ENCODE peak calls at places on chromosomes 13 and 19, in ten cellular contexts. Z is stimulated activated CD8-positive, alpha-beta memory T cell treated with anti-CD3 and anti-CD28 coated beads, Interleukin-4, amount 100 ng/mL, for 1 hour; P is Right ventricle myocardium superior; S is activated CD4-positive, alpha-beta T cell treated with anti-CD3 and anti-CD28 coated beads for 48 hours; I is fibroblast of lung; R is adrenal gland; Y is fibroblast of pulmonary artery; X is psoas muscle; F is AG08395; G is activated T-helper 1 cell treated with anti-CD3 and anti-CD28 coated beads, Interleukin-2, amount 50 U/mL, for 16 hours. N is an unnamed sample.

GRCh38 chr19:40521276-40521675 is 54.5 kb downstream of the SPTBN4 start:
- DNase-seq in Z (no peak), P (no peak), S (peak; percentile 12), I (no peak), R (no peak), Y (peak; percentile 51), X (no peak), F (no peak), G (no peak), N (no peak)

GRCh38 chr13:110812111-110812868 is 98.8 kb downstream of the ING1 start:
- DNase-seq in Z (no peak), P (no peak), S (no peak), I (peak; percentile 25), R (no peak), Y (peak; percentile 40), X (no peak), F (no peak), G (no peak), N (no peak)

GRCh38 chr19:55087542-55087935 is 11.9 kb downstream of the EPS8L1 start:
- DNase-seq in Z (no peak), P (no peak), S (no peak), I (peak; percentile 16), R (no peak), Y (peak; percentile 26), X (no peak), F (peak; percentile 52), G (no peak), N (no peak)

GRCh38 chr13:94707400-94708021 is 4.8 kb downstream of the SOX21 start:
- DNase-seq in Z (no peak), P (no peak), S (peak; percentile 17), I (no peak), R (no peak), Y (no peak), X (no peak), F (no peak), G (no peak), N (no peak)

GRCh38 chr13:48431987-48432615 is 19.2 kb upstream of the LPAR6 start:
- DNase-seq in Z (no peak), P (no peak), S (no peak), I (peak; percentile 41), R (no peak), Y (peak; percentile 53), X (no peak), F (peak; percentile 54), G (no peak), N (no peak)

GRCh38 chr19:9009935-9010651 is at the start of gene MUC16:
- DNase-seq in Z (no peak), P (no peak), S (no peak), I (no peak), R (no peak), Y (no peak), X (no peak), F (no peak), G (no peak), N (no peak)

GRCh38 chr19:49844138-49844740 is 6.7 kb upstream of the PTOV1 start:
- DNase-seq in Z (no peak), P (no peak), S (no peak), I (no peak), R (no peak), Y (no peak), X (no peak), F (no peak), G (no peak), N (peak; percentile 31)

GRCh38 chr13:72648513-72649065 is 78.8 kb downstream of the MZT1 start:
- DNase-seq in Z (no peak), P (no peak), S (no peak), I (no peak), R (no peak), Y (no peak), X (no peak), F (no peak), G (no peak), N (no peak)

GRCh38 chr19:43784251-43784980 is 3.6 kb upstream of the KCNN4 start:
- DNase-seq in Z (no peak), P (no peak), S (peak; percentile 78), I (peak; percentile 87), R (peak; percentile 87), Y (peak; percentile 75), X (peak; percentile 65), F (peak; percentile 88), G (peak; percentile 35), N (no peak)

GRCh38 chr19:35220315-35220921 is 8.1 kb downstream of the FAM187B start:
- DNase-seq in Z (no peak), P (no peak), S (no peak), I (no peak), R (no peak), Y (peak; percentile 21), X (no peak), F (no peak), G (no peak), N (no peak)

GRCh38 chr13:59203855-59204254 is 959.9 kb downstream of the DIAPH3 start:
- DNase-seq in Z (no peak), P (no peak), S (no peak), I (no peak), R (no peak), Y (peak; percentile 44), X (no peak), F (no peak), G (no peak), N (no peak)

GRCh38 chr19:22832031-22832762 is at the start of gene ZNF723:
- DNase-seq in Z (no peak), P (no peak), S (no peak), I (no peak), R (no peak), Y (no peak), X (no peak), F (no peak), G (no peak), N (no peak)

GRCh38 chr19:3692141-3693029 is 7.9 kb downstream of the PIP5K1C start:
- DNase-seq in Z (no peak), P (no peak), S (peak; percentile 70), I (no peak), R (no peak), Y (no peak), X (no peak), F (no peak), G (peak; percentile 34), N (no peak)

GRCh38 chr19:18945297-18945696 is 4.3 kb upstream of the HOMER3 start:
- DNase-seq in Z (no peak), P (no peak), S (no peak), I (no peak), R (no peak), Y (no peak), X (no peak), F (no peak), G (no peak), N (no peak)

GRCh38 chr19:49912965-49913685 is 15.9 kb upstream of the ATF5 start:
- DNase-seq in Z (no peak), P (no peak), S (no peak), I (no peak), R (no peak), Y (no peak), X (no peak), F (no peak), G (no peak), N (no peak)

GRCh38 chr19:44723952-44724319 is 24.6 kb upstream of the BCL3 start:
- DNase-seq in Z (peak; percentile 58), P (peak; percentile 90), S (peak; percentile 84), I (peak; percentile 63), R (peak; percentile 90), Y (peak; percentile 86), X (peak; percentile 84), F (peak; percentile 92), G (peak; percentile 62), N (no peak)

GRCh38 chr19:3175761-3176714 is 2.5 kb upstream of the S1PR4 start:
- DNase-seq in Z (no peak), P (no peak), S (no peak), I (peak; percentile 69), R (no peak), Y (peak; percentile 51), X (no peak), F (peak; percentile 31), G (no peak), N (no peak)

GRCh38 chr13:73809561-73809960 is 324.6 kb downstream of the KLF12 start:
- DNase-seq in Z (no peak), P (no peak), S (no peak), I (peak; percentile 77), R (no peak), Y (peak; percentile 32), X (no peak), F (peak; percentile 22), G (no peak), N (no peak)

GRCh38 chr19:53553865-53554791 is 16.2 kb downstream of the ZNF331 start:
- DNase-seq in Z (peak; percentile 69), P (peak; percentile 91), S (peak; percentile 92), I (peak; percentile 88), R (peak; percentile 89), Y (peak; percentile 94), X (peak; percentile 89), F (peak; percentile 90), G (peak; percentile 76), N (no peak)

GRCh38 chr13:111489301-111489700 is 168.9 kb downstream of the TEX29 start:
- DNase-seq in Z (no peak), P (no peak), S (no peak), I (no peak), R (no peak), Y (no peak), X (no peak), F (no peak), G (no peak), N (no peak)

GRCh38 chr19:55545913-55546495 is 661 bp upstream of the SBK3 start:
- DNase-seq in Z (no peak), P (peak; percentile 61), S (no peak), I (no peak), R (no peak), Y (no peak), X (no peak), F (no peak), G (no peak), N (no peak)

GRCh38 chr13:53782400-53783030 is 753.9 kb downstream of the OLFM4 start:
- DNase-seq in Z (no peak), P (no peak), S (no peak), I (peak; percentile 26), R (peak; percentile 28), Y (peak; percentile 66), X (no peak), F (peak; percentile 44), G (no peak), N (no peak)

GRCh38 chr13:42991892-42992584 is at the start of gene EPSTI1:
- DNase-seq in Z (peak; percentile 45), P (peak; percentile 83), S (peak; percentile 83), I (peak; percentile 68), R (peak; percentile 82), Y (peak; percentile 71), X (peak; percentile 54), F (peak; percentile 70), G (peak; percentile 51), N (no peak)

GRCh38 chr13:44317752-44318550 is 55.7 kb upstream of the SERP2 start:
- DNase-seq in Z (no peak), P (no peak), S (no peak), I (peak; percentile 89), R (no peak), Y (no peak), X (no peak), F (peak; percentile 44), G (no peak), N (no peak)

GRCh38 chr13:85298387-85298924 is 500.8 kb downstream of the SLITRK6 start:
- DNase-seq in Z (no peak), P (no peak), S (no peak), I (no peak), R (no peak), Y (no peak), X (no peak), F (no peak), G (no peak), N (no peak)

GRCh38 chr13:113874177-113874576 is 10.3 kb upstream of the GAS6 start:
- DNase-seq in Z (no peak), P (no peak), S (no peak), I (no peak), R (no peak), Y (no peak), X (no peak), F (peak; percentile 1), G (no peak), N (no peak)

GRCh38 chr13:20654156-20654555 is 49.3 kb upstream of the IL17D start:
- DNase-seq in Z (no peak), P (no peak), S (no peak), I (peak; percentile 38), R (no peak), Y (peak; percentile 8), X (no peak), F (no peak), G (no peak), N (no peak)

GRCh38 chr13:111270126-111270525 is 50.3 kb upstream of the TEX29 start:
- DNase-seq in Z (no peak), P (no peak), S (no peak), I (no peak), R (no peak), Y (no peak), X (no peak), F (peak; percentile 18), G (no peak), N (no peak)